ENCODE peak calls at places on chromosome 4, in five cellular contexts. I, H, W, O and F are unnamed samples.

GRCh38 chr4:73707918-73708577 is 32.3 kb upstream of the CXCL8 start:
- DNase-seq in O (peak), H (peak), I (no peak), W (peak), F (peak)

GRCh38 chr4:80926446-80926845 is 104.1 kb upstream of the BMP3 start:
- DNase-seq in I (no peak), O (no peak), H (no peak), W (peak), F (no peak)

GRCh38 chr4:71713611-71714203 is 70.2 kb downstream of the GC start:
- DNase-seq in H (no peak), W (peak), I (no peak), O (peak), F (no peak)

GRCh38 chr4:14908635-14909034 is 93.6 kb upstream of the CPEB2 start:
- DNase-seq in O (no peak), W (peak), H (no peak), I (no peak), F (no peak)

GRCh38 chr4:8607603-8608481 is 15.3 kb downstream of the CPZ start:
- DNase-seq in O (peak), W (no peak), I (peak), H (no peak), F (no peak)

GRCh38 chr4:74158561-74159396 is 861 bp downstream of the MTHFD2L start:
- DNase-seq in H (no peak), W (no peak), I (no peak), O (peak), F (no peak)

GRCh38 chr4:74624351-74625151 is 169.8 kb downstream of the BTC start:
- DNase-seq in H (no peak), O (peak), W (peak), I (no peak), F (no peak)

GRCh38 chr4:109648997-109649575 is 54.2 kb downstream of the CASP6 start:
- DNase-seq in O (no peak), H (no peak), I (no peak), W (no peak), F (no peak)

GRCh38 chr4:76802546-76803021 is 95.4 kb downstream of the SOWAHB start:
- DNase-seq in O (no peak), H (no peak), W (no peak), I (no peak), F (no peak)

GRCh38 chr4:16256343-16256742 is 30.1 kb upstream of the TAPT1 start:
- DNase-seq in W (no peak), O (no peak), H (no peak), I (no peak), F (no peak)